ENCODE peak calls at places on chromosome 10, in six cellular contexts. One of them, this sample, is unnamed.

GRCh38 chr10:120614685-120615084 is 157.7 kb downstream of the PLPP4 start:
- DNase-seq in spleen: no peak
- DNase-seq in body of pancreas: no peak
- DNase-seq in H1: no peak
- DNase-seq in A549: no peak
- DNase-seq in breast epithelium: no peak
- DNase-seq in this sample: no peak

GRCh38 chr10:71201921-71202713 is 10.3 kb upstream of the UNC5B start:
- DNase-seq in A549: no peak
- DNase-seq in H1: no peak
- DNase-seq in spleen: no peak
- DNase-seq in breast epithelium: no peak
- DNase-seq in body of pancreas: no peak
- DNase-seq in this sample: no peak

GRCh38 chr10:69180525-69181204 is 631 bp downstream of the SUPV3L1 start:
- DNase-seq in breast epithelium: no peak
- DNase-seq in A549: peak
- DNase-seq in body of pancreas: no peak
- DNase-seq in H1: no peak
- DNase-seq in spleen: no peak
- DNase-seq in this sample: no peak

GRCh38 chr10:1579141-1579491 is 158.2 kb downstream of the ADARB2 start:
- DNase-seq in H1: no peak
- DNase-seq in A549: no peak
- DNase-seq in breast epithelium: no peak
- DNase-seq in body of pancreas: no peak
- DNase-seq in spleen: no peak
- DNase-seq in this sample: no peak

GRCh38 chr10:21292763-21293517 is 232.5 kb downstream of the SKIDA1 start:
- DNase-seq in body of pancreas: peak
- DNase-seq in spleen: no peak
- DNase-seq in breast epithelium: peak
- DNase-seq in H1: no peak
- DNase-seq in A549: peak
- DNase-seq in this sample: peak

GRCh38 chr10:116741391-116742351 is 695 bp downstream of the HSPA12A start:
- DNase-seq in A549: no peak
- DNase-seq in breast epithelium: no peak
- DNase-seq in spleen: no peak
- DNase-seq in body of pancreas: peak
- DNase-seq in H1: no peak
- DNase-seq in this sample: no peak

GRCh38 chr10:45253183-45253914 is 62.1 kb downstream of the OR13A1 start:
- DNase-seq in breast epithelium: no peak
- DNase-seq in A549: no peak
- DNase-seq in spleen: no peak
- DNase-seq in body of pancreas: no peak
- DNase-seq in H1: no peak
- DNase-seq in this sample: no peak

GRCh38 chr10:90890347-90890746 is 18.6 kb downstream of the RPP30 start:
- DNase-seq in spleen: no peak
- DNase-seq in H1: no peak
- DNase-seq in body of pancreas: no peak
- DNase-seq in A549: no peak
- DNase-seq in breast epithelium: no peak
- DNase-seq in this sample: no peak

GRCh38 chr10:113854019-113854756 is at the start of the genes DCLRE1A and NHLRC2:
- DNase-seq in breast epithelium: peak
- DNase-seq in A549: peak
- DNase-seq in spleen: peak
- DNase-seq in H1: peak
- DNase-seq in body of pancreas: peak
- DNase-seq in this sample: peak

GRCh38 chr10:93456480-93456879 is 25.7 kb downstream of the MYOF start:
- DNase-seq in H1: no peak
- DNase-seq in body of pancreas: no peak
- DNase-seq in breast epithelium: no peak
- DNase-seq in A549: no peak
- DNase-seq in spleen: no peak
- DNase-seq in this sample: no peak

GRCh38 chr10:91756286-91756685 is 41.9 kb upstream of the TNKS2 start:
- DNase-seq in breast epithelium: no peak
- DNase-seq in A549: no peak
- DNase-seq in spleen: no peak
- DNase-seq in H1: no peak
- DNase-seq in body of pancreas: no peak
- DNase-seq in this sample: no peak

GRCh38 chr10:21523557-21524008 is 1.9 kb downstream of the SKIDA1 start:
- DNase-seq in H1: no peak
- DNase-seq in body of pancreas: peak
- DNase-seq in breast epithelium: no peak
- DNase-seq in A549: no peak
- DNase-seq in spleen: no peak
- DNase-seq in this sample: no peak

GRCh38 chr10:103057980-103058568 is 135.0 kb downstream of the NT5C2 start:
- DNase-seq in body of pancreas: no peak
- DNase-seq in spleen: no peak
- DNase-seq in A549: no peak
- DNase-seq in H1: no peak
- DNase-seq in breast epithelium: no peak
- DNase-seq in this sample: no peak

GRCh38 chr10:103067951-103068350 is 125.1 kb downstream of the NT5C2 start:
- DNase-seq in spleen: no peak
- DNase-seq in A549: no peak
- DNase-seq in H1: no peak
- DNase-seq in breast epithelium: no peak
- DNase-seq in body of pancreas: no peak
- DNase-seq in this sample: no peak

GRCh38 chr10:103066141-103067098 is 126.7 kb downstream of the NT5C2 start:
- DNase-seq in H1: no peak
- DNase-seq in spleen: no peak
- DNase-seq in body of pancreas: no peak
- DNase-seq in breast epithelium: no peak
- DNase-seq in A549: no peak
- DNase-seq in this sample: no peak

GRCh38 chr10:103067484-103067883 is 125.6 kb downstream of the NT5C2 start:
- DNase-seq in body of pancreas: no peak
- DNase-seq in H1: no peak
- DNase-seq in breast epithelium: no peak
- DNase-seq in A549: no peak
- DNase-seq in spleen: no peak
- DNase-seq in this sample: no peak

GRCh38 chr10:103062854-103063642 is 130.0 kb downstream of the NT5C2 start:
- DNase-seq in spleen: no peak
- DNase-seq in body of pancreas: no peak
- DNase-seq in H1: no peak
- DNase-seq in breast epithelium: no peak
- DNase-seq in A549: no peak
- DNase-seq in this sample: no peak
- TF ChIP-seq CTCF in spleen: no peak
- TF ChIP-seq CTCF in body of pancreas: no peak
- TF ChIP-seq CTCF in H1: no peak
- TF ChIP-seq CTCF in breast epithelium: no peak
- TF ChIP-seq CTCF in A549: peak
- TF ChIP-seq CTCF in this sample: no peak

DNA sequence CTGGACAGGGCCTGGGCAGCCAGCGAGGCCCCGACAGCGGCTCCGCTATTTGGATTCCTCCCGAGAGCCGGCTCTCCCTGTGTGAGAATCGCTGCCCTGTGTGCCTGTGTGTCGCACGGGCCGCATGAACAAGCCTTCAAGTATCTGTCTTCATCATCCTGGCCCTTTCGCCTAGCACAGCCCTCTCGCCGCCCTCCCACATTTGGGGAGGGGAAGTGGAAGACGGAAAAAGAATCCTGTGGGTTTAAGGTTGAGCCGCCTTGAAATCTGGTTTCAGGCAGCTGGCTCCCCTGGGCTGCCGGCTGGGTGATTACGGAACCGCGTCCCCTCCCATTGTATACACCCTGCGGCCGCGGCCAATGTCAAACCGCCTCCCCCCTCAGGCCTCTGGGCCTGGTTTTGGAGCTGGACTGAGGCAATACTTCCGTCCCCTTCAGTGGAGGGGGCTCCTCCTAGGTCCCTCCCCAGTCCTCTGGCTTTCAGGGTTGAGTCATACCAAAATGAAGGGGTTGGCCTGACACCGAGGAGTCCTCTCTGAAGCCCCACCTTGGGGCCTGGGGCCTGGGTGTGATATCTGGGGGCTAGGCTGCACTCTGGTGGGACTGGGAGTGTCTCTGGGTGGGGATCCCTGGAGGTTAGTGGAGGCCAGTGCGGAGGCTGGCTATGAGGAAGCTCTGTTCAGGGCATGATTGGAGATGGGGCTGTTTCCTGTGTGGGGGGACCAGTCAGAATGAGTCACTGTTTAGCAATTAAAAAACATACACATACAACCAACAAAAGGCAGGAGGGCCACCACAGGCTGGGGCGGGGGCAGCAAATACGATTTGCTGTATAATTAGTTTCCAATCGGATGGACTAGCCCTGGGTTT is 1.7 kb downstream of the TRIM8 start:
- DNase-seq in A549: peak
- DNase-seq in body of pancreas: peak
- DNase-seq in breast epithelium: peak
- DNase-seq in H1: no peak
- DNase-seq in spleen: peak
- DNase-seq in this sample: peak
- TF ChIP-seq POLR2A in A549: peak
- TF ChIP-seq POLR2A in body of pancreas: peak
- TF ChIP-seq POLR2A in breast epithelium: peak
- TF ChIP-seq POLR2A in H1: no peak
- TF ChIP-seq POLR2A in spleen: peak
- TF ChIP-seq POLR2A in this sample: peak

GRCh38 chr10:34147641-34148040 is 667.5 kb downstream of the PARD3 start:
- DNase-seq in H1: no peak
- DNase-seq in A549: no peak
- DNase-seq in spleen: no peak
- DNase-seq in body of pancreas: peak
- DNase-seq in breast epithelium: no peak
- DNase-seq in this sample: no peak
- H3K27ac ChIP-seq in H1: no peak
- H3K27ac ChIP-seq in A549: no peak
- H3K27ac ChIP-seq in spleen: no peak
- H3K27ac ChIP-seq in body of pancreas: no peak
- H3K27ac ChIP-seq in breast epithelium: no peak
- H3K27ac ChIP-seq in this sample: no peak

GRCh38 chr10:17183110-17183509 is 18.4 kb downstream of the TRDMT1 start:
- DNase-seq in spleen: no peak
- DNase-seq in H1: no peak
- DNase-seq in body of pancreas: no peak
- DNase-seq in breast epithelium: no peak
- DNase-seq in A549: no peak
- DNase-seq in this sample: no peak
- TF ChIP-seq CTCF in spleen: no peak
- TF ChIP-seq CTCF in H1: no peak
- TF ChIP-seq CTCF in body of pancreas: no peak
- TF ChIP-seq CTCF in breast epithelium: no peak
- TF ChIP-seq CTCF in A549: no peak
- TF ChIP-seq CTCF in this sample: no peak

GRCh38 chr10:102242118-102242485 is 790 bp upstream of the PITX3 start:
- DNase-seq in body of pancreas: no peak
- DNase-seq in H1: no peak
- DNase-seq in A549: no peak
- DNase-seq in spleen: no peak
- DNase-seq in breast epithelium: no peak
- DNase-seq in this sample: no peak

GRCh38 chr10:102240467-102241036 is 760 bp downstream of the PITX3 start:
- DNase-seq in breast epithelium: no peak
- DNase-seq in A549: no peak
- DNase-seq in body of pancreas: peak
- DNase-seq in spleen: no peak
- DNase-seq in H1: no peak
- DNase-seq in this sample: no peak

GRCh38 chr10:102241037-102241443 is 272 bp downstream of the PITX3 start:
- DNase-seq in body of pancreas: no peak
- DNase-seq in breast epithelium: no peak
- DNase-seq in H1: no peak
- DNase-seq in spleen: no peak
- DNase-seq in A549: no peak
- DNase-seq in this sample: peak

GRCh38 chr10:102243304-102243703 is 2.0 kb upstream of the PITX3 start:
- DNase-seq in H1: no peak
- DNase-seq in body of pancreas: no peak
- DNase-seq in spleen: no peak
- DNase-seq in breast epithelium: no peak
- DNase-seq in A549: no peak
- DNase-seq in this sample: no peak

DNA sequence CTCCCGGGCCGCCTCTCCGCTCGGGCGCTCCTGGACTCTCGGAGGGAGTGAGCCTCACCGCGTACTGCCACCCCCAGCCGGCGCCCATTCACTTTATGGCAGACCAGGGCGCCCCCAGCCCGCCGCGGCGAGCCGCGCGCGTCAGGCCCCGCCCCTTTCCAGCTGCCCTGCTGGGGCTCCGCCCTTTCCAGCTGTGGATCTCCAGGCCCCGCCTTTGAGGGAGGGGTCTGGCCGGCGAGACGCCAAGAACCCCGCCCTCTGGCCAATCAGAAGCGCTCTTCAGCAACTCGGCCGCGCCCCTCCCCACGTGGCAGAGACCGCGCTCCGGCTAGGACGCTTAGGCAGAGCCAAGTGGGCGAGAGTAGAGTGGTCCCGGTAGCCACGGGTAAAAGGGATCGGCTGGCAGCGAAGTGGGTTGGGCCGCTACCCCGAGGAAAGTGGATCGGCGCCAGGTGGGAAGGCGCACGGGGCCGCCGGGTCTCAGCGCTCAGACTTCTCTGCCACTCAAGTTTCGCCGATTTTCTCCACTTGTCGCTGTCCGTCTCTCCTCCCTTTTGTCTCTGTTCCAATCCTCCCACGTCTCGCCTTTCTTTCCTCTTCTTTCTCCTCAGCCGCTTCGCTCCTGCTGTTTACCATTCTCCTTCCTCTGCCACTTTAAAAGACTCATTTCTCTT is at the start of gene PITX3:
- DNase-seq in body of pancreas: peak
- DNase-seq in spleen: peak
- DNase-seq in H1: peak
- DNase-seq in breast epithelium: peak
- DNase-seq in A549: peak
- DNase-seq in this sample: peak
- TF ChIP-seq POLR2A in body of pancreas: no peak
- TF ChIP-seq POLR2A in spleen: no peak
- TF ChIP-seq POLR2A in H1: no peak
- TF ChIP-seq POLR2A in breast epithelium: no peak
- TF ChIP-seq POLR2A in A549: no peak
- TF ChIP-seq POLR2A in this sample: no peak

DNA sequence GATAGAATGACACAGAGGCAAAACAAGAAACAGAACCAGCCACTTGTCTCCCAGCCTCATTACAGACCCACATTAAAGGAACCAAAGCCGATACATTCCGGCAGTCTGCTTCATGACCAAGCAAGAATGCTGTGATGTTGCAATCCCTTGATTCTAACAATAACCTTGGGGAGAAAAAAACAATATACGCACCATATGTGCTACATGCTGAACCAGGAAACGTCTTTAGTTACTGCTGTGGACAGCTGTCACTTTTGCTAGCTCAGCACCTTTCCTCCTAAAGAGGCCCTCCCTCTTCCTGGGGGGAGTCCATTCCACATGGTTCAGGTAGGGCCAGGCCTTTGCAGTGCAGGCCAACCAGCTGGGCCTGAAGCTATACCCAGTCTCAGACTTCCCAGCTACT is 79.1 kb downstream of the PRTFDC1 start:
- DNase-seq in H1: no peak
- DNase-seq in spleen: no peak
- DNase-seq in breast epithelium: no peak
- DNase-seq in A549: no peak
- DNase-seq in body of pancreas: no peak
- DNase-seq in this sample: peak
- H3K27ac ChIP-seq in H1: no peak
- H3K27ac ChIP-seq in spleen: peak
- H3K27ac ChIP-seq in breast epithelium: peak
- H3K27ac ChIP-seq in A549: no peak
- H3K27ac ChIP-seq in body of pancreas: peak
- H3K27ac ChIP-seq in this sample: peak